ENCODE peak calls at places on chromosomes 7 and 10, in ten cellular contexts. Q, X, T, D, J, P, R, L, N and F are unnamed samples.
A peak's percentile ranks its signal among the peaks of the same experiment; 100 is the strongest.

GRCh38 chr10:130014734-130015695 is 50.9 kb upstream of the EBF3 start:
- DNase-seq in Q (no peak), X (no peak), T (no peak), D (no peak), J (no peak), P (no peak), R (no peak), L (no peak), N (no peak), F (no peak)

GRCh38 chr7:133633055-133633454 is 380.2 kb downstream of the EXOC4 start:
- DNase-seq in Q (peak; percentile 67), X (no peak), T (no peak), D (no peak), J (no peak), P (no peak), R (no peak), L (no peak), N (no peak), F (no peak)

GRCh38 chr7:104951546-104951945 is 62.5 kb upstream of the KMT2E start:
- DNase-seq in Q (peak; percentile 73), X (no peak), T (no peak), D (no peak), J (no peak), P (peak; percentile 33), R (no peak), L (no peak), N (no peak), F (no peak)

GRCh38 chr7:144854839-144855424 is 19.1 kb upstream of the TPK1 start:
- DNase-seq in Q (no peak), X (no peak), T (no peak), D (peak; percentile 22), J (no peak), P (no peak), R (no peak), L (no peak), N (no peak), F (no peak)

GRCh38 chr10:76675951-76676587 is 961.5 kb downstream of the KCNMA1 start:
- DNase-seq in Q (no peak), X (peak; percentile 85), T (peak; percentile 55), D (no peak), J (peak; percentile 61), P (peak; percentile 41), R (no peak), L (no peak), N (peak; percentile 49), F (no peak)

GRCh38 chr10:33032354-33033254 is 74.6 kb upstream of the ITGB1 start:
- DNase-seq in Q (peak; percentile 79), X (no peak), T (no peak), D (no peak), J (no peak), P (no peak), R (no peak), L (no peak), N (no peak), F (no peak)

GRCh38 chr10:48343106-48343505 is 36.6 kb downstream of the MAPK8 start:
- DNase-seq in Q (no peak), X (no peak), T (no peak), D (no peak), J (no peak), P (no peak), R (no peak), L (no peak), N (no peak), F (no peak)

GRCh38 chr7:151178831-151179230 is 8.2 kb downstream of the ASB10 start:
- DNase-seq in Q (no peak), X (no peak), T (no peak), D (no peak), J (no peak), P (no peak), R (no peak), L (no peak), N (no peak), F (no peak)

GRCh38 chr10:120217736-120218135 is 239.3 kb upstream of the PLPP4 start:
- DNase-seq in Q (no peak), X (no peak), T (no peak), D (no peak), J (no peak), P (no peak), R (no peak), L (no peak), N (no peak), F (no peak)

GRCh38 chr7:2482725-2483451 is 6.7 kb upstream of the GRIFIN start:
- DNase-seq in Q (no peak), X (no peak), T (no peak), D (no peak), J (no peak), P (no peak), R (no peak), L (peak; percentile 46), N (no peak), F (no peak)
- H3K4me1 ChIP-seq in Q (no peaks in the 10 kb centered on the region), X (peaks cover 18% of the 10 kb centered on the region), T (peaks cover 42% of the 10 kb centered on the region), D (no peaks in the 10 kb centered on the region), J (peaks cover 29% of the 10 kb centered on the region), P (peaks cover 15% of the 10 kb centered on the region), R (peaks cover 8% of the 10 kb centered on the region), L (peaks cover 6% of the 10 kb centered on the region), N (peaks cover 24% of the 10 kb centered on the region), F (no peaks in the 10 kb centered on the region)

GRCh38 chr10:46546591-46547330 is 9.7 kb downstream of the GPRIN2 start:
- DNase-seq in Q (no peak), X (peak; percentile 62), T (peak; percentile 12), D (no peak), J (peak; percentile 26), P (no peak), R (peak; percentile 70), L (peak; percentile 79), N (peak; percentile 1), F (peak; percentile 84)

GRCh38 chr10:46547881-46548780 is 8.3 kb downstream of the GPRIN2 start:
- DNase-seq in Q (peak; percentile 51), X (peak; percentile 67), T (peak; percentile 16), D (no peak), J (peak; percentile 24), P (no peak), R (peak; percentile 69), L (peak; percentile 71), N (peak; percentile 1), F (no peak)

GRCh38 chr10:46545861-46546590 is 10.4 kb downstream of the GPRIN2 start:
- DNase-seq in Q (no peak), X (peak; percentile 63), T (peak; percentile 9), D (no peak), J (peak; percentile 13), P (no peak), R (peak; percentile 48), L (peak; percentile 40), N (peak; percentile 1), F (no peak)

GRCh38 chr10:46548781-46549090 is 7.7 kb downstream of the GPRIN2 start:
- DNase-seq in Q (no peak), X (no peak), T (no peak), D (no peak), J (peak; percentile 27), P (no peak), R (no peak), L (no peak), N (no peak), F (no peak)

GRCh38 chr10:46547331-46547880 is 9.1 kb downstream of the GPRIN2 start:
- DNase-seq in Q (no peak), X (peak; percentile 57), T (peak; percentile 12), D (no peak), J (peak; percentile 22), P (no peak), R (peak; percentile 63), L (peak; percentile 40), N (no peak), F (no peak)
- TF ChIP-seq CTCF in Q (no peak), X (no peak), T (no peak), D (no peak), J (no peak), P (no peak), R (no peak), L (no peak), N (no peak), F (no peak)

GRCh38 chr10:21171936-21172773 is 275.0 kb upstream of the NEBL start:
- DNase-seq in Q (no peak), X (no peak), T (no peak), D (no peak), J (no peak), P (no peak), R (no peak), L (no peak), N (no peak), F (no peak)

GRCh38 chr10:21173433-21173963 is 276.4 kb upstream of the NEBL start:
- DNase-seq in Q (no peak), X (no peak), T (no peak), D (no peak), J (no peak), P (no peak), R (peak; percentile 55), L (peak; percentile 80), N (no peak), F (no peak)

GRCh38 chr10:21173964-21174669 is 277.0 kb upstream of the NEBL start:
- DNase-seq in Q (no peak), X (no peak), T (peak; percentile 47), D (no peak), J (peak; percentile 60), P (peak; percentile 45), R (peak; percentile 95), L (peak; percentile 95), N (no peak), F (peak; percentile 88)

GRCh38 chr10:21171197-21171935 is 274.3 kb upstream of the NEBL start:
- DNase-seq in Q (no peak), X (no peak), T (no peak), D (peak; percentile 1), J (no peak), P (no peak), R (no peak), L (no peak), N (no peak), F (no peak)

GRCh38 chr10:21172774-21173432 is 275.8 kb upstream of the NEBL start:
- DNase-seq in Q (no peak), X (no peak), T (no peak), D (no peak), J (peak; percentile 41), P (peak; percentile 18), R (peak; percentile 75), L (peak; percentile 83), N (no peak), F (no peak)
- H3K4me3 ChIP-seq in Q (no peak overlapping the region), X (peak overlapping the region; percentile 50), T (peak overlapping the region; percentile 75), D (no peak overlapping the region), J (peak overlapping the region; percentile 69), P (peak overlapping the region; percentile 63), R (peak overlapping the region; percentile 73), L (peak overlapping the region; percentile 78), N (peak overlapping the region; percentile 69), F (peak overlapping the region; percentile 74)

DNA sequence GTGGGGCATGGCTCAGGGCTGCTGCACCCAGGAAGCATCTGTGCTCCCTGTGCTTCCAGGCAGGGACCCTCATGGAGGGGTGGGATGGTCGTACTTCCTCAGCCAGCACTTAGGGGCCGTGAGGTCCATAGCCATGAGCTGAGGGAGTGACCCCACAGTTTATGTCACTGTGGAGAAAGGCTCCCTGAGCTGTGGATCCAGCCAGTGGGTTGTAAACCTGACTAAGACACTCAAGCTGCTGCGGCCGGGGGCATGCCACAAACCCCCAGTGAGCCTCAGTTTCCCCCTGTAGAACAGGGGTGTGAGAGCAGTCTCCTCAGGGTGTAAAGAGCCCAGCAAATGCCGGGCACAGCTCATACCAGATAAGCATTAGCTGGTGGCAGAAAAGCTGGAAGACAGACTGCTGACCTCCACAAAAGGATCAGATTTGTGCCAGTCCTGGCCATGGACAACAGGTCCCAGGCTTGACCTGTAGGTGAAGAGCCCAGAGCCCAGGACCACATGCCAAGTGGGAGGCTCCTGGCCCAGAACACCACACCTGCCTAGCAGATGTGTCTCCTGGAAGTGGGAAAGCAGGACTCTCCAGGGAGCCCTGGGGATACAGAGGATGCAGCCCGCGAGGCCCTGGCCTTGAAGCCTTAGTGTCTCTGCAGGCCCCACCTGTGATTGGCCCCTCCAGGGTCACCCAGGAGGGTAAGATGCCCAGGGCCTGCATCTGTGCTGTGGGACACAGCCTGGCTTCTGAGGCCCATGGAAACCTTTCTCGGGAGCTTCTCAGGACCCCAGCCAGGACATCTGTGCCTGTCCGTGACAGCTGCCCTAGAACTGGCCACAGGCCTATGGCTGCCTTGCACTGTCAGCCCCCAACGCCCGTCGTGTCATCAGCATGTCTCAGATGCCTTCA is 78.1 kb upstream of the RET start:
- DNase-seq in Q (no peak), X (peak; percentile 52), T (no peak), D (no peak), J (no peak), P (no peak), R (no peak), L (no peak), N (no peak), F (no peak)
- H3K4me1 ChIP-seq in Q (no peaks in the 10 kb centered on the region), X (no peaks in the 10 kb centered on the region), T (no peaks in the 10 kb centered on the region), D (no peaks in the 10 kb centered on the region), J (no peaks in the 10 kb centered on the region), P (no peaks in the 10 kb centered on the region), R (no peaks in the 10 kb centered on the region), L (no peaks in the 10 kb centered on the region), N (no peaks in the 10 kb centered on the region), F (no peaks in the 10 kb centered on the region)